ENCODE peak calls at places on chromosomes 12 and 14, in ten cellular contexts. One of them, this sample, is unnamed.

GRCh38 chr14:92026548-92027190 is 13.2 kb downstream of the TRIP11 start:
- DNase-seq in HT-29: no peak
- DNase-seq in activated CD8-positive, alpha-beta memory T cell treated with anti-CD3 and anti-CD28 coated beads, Interleukin-2, amount 10 ng/mL, durations not matched to agents 7 days and 5 days: no peak
- DNase-seq in posterior vena cava: no peak
- DNase-seq in progenitor cell of endocrine pancreas: no peak
- DNase-seq in fibroblast of lung: no peak
- DNase-seq in astrocyte of the spinal cord: no peak
- DNase-seq in left cardiac atrium: no peak
- DNase-seq in HEK293T: no peak
- DNase-seq in HL-60: no peak
- DNase-seq in this sample: no peak

GRCh38 chr12:96141216-96141944 is 52.8 kb upstream of the ELK3 start:
- DNase-seq in HT-29: no peak
- DNase-seq in activated CD8-positive, alpha-beta memory T cell treated with anti-CD3 and anti-CD28 coated beads, Interleukin-2, amount 10 ng/mL, durations not matched to agents 7 days and 5 days: no peak
- DNase-seq in posterior vena cava: no peak
- DNase-seq in progenitor cell of endocrine pancreas: no peak
- DNase-seq in fibroblast of lung: peak; percentile 61
- DNase-seq in astrocyte of the spinal cord: peak; percentile 61
- DNase-seq in left cardiac atrium: peak; percentile 46
- DNase-seq in HEK293T: no peak
- DNase-seq in HL-60: no peak
- DNase-seq in this sample: peak; percentile 89

GRCh38 chr14:83164016-83164415 is 1630.4 kb upstream of the SEL1L start:
- DNase-seq in HT-29: no peak
- DNase-seq in activated CD8-positive, alpha-beta memory T cell treated with anti-CD3 and anti-CD28 coated beads, Interleukin-2, amount 10 ng/mL, durations not matched to agents 7 days and 5 days: no peak
- DNase-seq in posterior vena cava: no peak
- DNase-seq in progenitor cell of endocrine pancreas: no peak
- DNase-seq in fibroblast of lung: peak; percentile 76
- DNase-seq in astrocyte of the spinal cord: peak; percentile 69
- DNase-seq in left cardiac atrium: no peak
- DNase-seq in HEK293T: no peak
- DNase-seq in HL-60: no peak
- DNase-seq in this sample: no peak

GRCh38 chr12:10153271-10154144 is 18.4 kb downstream of the OLR1 start:
- DNase-seq in HT-29: peak; percentile 52
- DNase-seq in activated CD8-positive, alpha-beta memory T cell treated with anti-CD3 and anti-CD28 coated beads, Interleukin-2, amount 10 ng/mL, durations not matched to agents 7 days and 5 days: peak; percentile 75
- DNase-seq in posterior vena cava: peak; percentile 92
- DNase-seq in progenitor cell of endocrine pancreas: peak; percentile 71
- DNase-seq in fibroblast of lung: peak; percentile 81
- DNase-seq in astrocyte of the spinal cord: peak; percentile 75
- DNase-seq in left cardiac atrium: peak; percentile 72
- DNase-seq in HEK293T: peak; percentile 79
- DNase-seq in HL-60: no peak
- DNase-seq in this sample: peak; percentile 81

GRCh38 chr14:80850197-80850814 is 91.2 kb downstream of the CEP128 start:
- DNase-seq in HT-29: peak; percentile 66
- DNase-seq in activated CD8-positive, alpha-beta memory T cell treated with anti-CD3 and anti-CD28 coated beads, Interleukin-2, amount 10 ng/mL, durations not matched to agents 7 days and 5 days: no peak
- DNase-seq in posterior vena cava: no peak
- DNase-seq in progenitor cell of endocrine pancreas: no peak
- DNase-seq in fibroblast of lung: peak; percentile 76
- DNase-seq in astrocyte of the spinal cord: peak; percentile 61
- DNase-seq in left cardiac atrium: no peak
- DNase-seq in HEK293T: no peak
- DNase-seq in HL-60: no peak
- DNase-seq in this sample: peak; percentile 63

GRCh38 chr14:90720336-90720735 is 95.9 kb downstream of the TTC7B start:
- DNase-seq in HT-29: no peak
- DNase-seq in activated CD8-positive, alpha-beta memory T cell treated with anti-CD3 and anti-CD28 coated beads, Interleukin-2, amount 10 ng/mL, durations not matched to agents 7 days and 5 days: no peak
- DNase-seq in posterior vena cava: no peak
- DNase-seq in progenitor cell of endocrine pancreas: no peak
- DNase-seq in fibroblast of lung: no peak
- DNase-seq in astrocyte of the spinal cord: no peak
- DNase-seq in left cardiac atrium: no peak
- DNase-seq in HEK293T: no peak
- DNase-seq in HL-60: no peak
- DNase-seq in this sample: no peak

GRCh38 chr12:47082283-47082962 is 2.7 kb upstream of the AMIGO2 start:
- DNase-seq in HT-29: no peak
- DNase-seq in activated CD8-positive, alpha-beta memory T cell treated with anti-CD3 and anti-CD28 coated beads, Interleukin-2, amount 10 ng/mL, durations not matched to agents 7 days and 5 days: no peak
- DNase-seq in posterior vena cava: no peak
- DNase-seq in progenitor cell of endocrine pancreas: no peak
- DNase-seq in fibroblast of lung: no peak
- DNase-seq in astrocyte of the spinal cord: no peak
- DNase-seq in left cardiac atrium: no peak
- DNase-seq in HEK293T: no peak
- DNase-seq in HL-60: no peak
- DNase-seq in this sample: no peak

GRCh38 chr14:81323621-81324400 is 76.3 kb downstream of the STON2 start:
- DNase-seq in HT-29: peak; percentile 51
- DNase-seq in activated CD8-positive, alpha-beta memory T cell treated with anti-CD3 and anti-CD28 coated beads, Interleukin-2, amount 10 ng/mL, durations not matched to agents 7 days and 5 days: no peak
- DNase-seq in posterior vena cava: no peak
- DNase-seq in progenitor cell of endocrine pancreas: peak; percentile 20
- DNase-seq in fibroblast of lung: no peak
- DNase-seq in astrocyte of the spinal cord: peak; percentile 23
- DNase-seq in left cardiac atrium: no peak
- DNase-seq in HEK293T: peak; percentile 58
- DNase-seq in HL-60: no peak
- DNase-seq in this sample: no peak

GRCh38 chr12:19066471-19067001 is 63.0 kb upstream of the PLEKHA5 start:
- DNase-seq in HT-29: peak; percentile 56
- DNase-seq in activated CD8-positive, alpha-beta memory T cell treated with anti-CD3 and anti-CD28 coated beads, Interleukin-2, amount 10 ng/mL, durations not matched to agents 7 days and 5 days: no peak
- DNase-seq in posterior vena cava: no peak
- DNase-seq in progenitor cell of endocrine pancreas: no peak
- DNase-seq in fibroblast of lung: no peak
- DNase-seq in astrocyte of the spinal cord: no peak
- DNase-seq in left cardiac atrium: no peak
- DNase-seq in HEK293T: no peak
- DNase-seq in HL-60: no peak
- DNase-seq in this sample: no peak

GRCh38 chr12:4045433-4045760 is 172.2 kb upstream of the PARP11 start:
- DNase-seq in HT-29: no peak
- DNase-seq in activated CD8-positive, alpha-beta memory T cell treated with anti-CD3 and anti-CD28 coated beads, Interleukin-2, amount 10 ng/mL, durations not matched to agents 7 days and 5 days: peak; percentile 4
- DNase-seq in posterior vena cava: no peak
- DNase-seq in progenitor cell of endocrine pancreas: no peak
- DNase-seq in fibroblast of lung: no peak
- DNase-seq in astrocyte of the spinal cord: no peak
- DNase-seq in left cardiac atrium: no peak
- DNase-seq in HEK293T: no peak
- DNase-seq in HL-60: no peak
- DNase-seq in this sample: no peak

GRCh38 chr12:25689996-25690501 is 137.0 kb upstream of the LMNTD1 start:
- DNase-seq in HT-29: peak; percentile 26
- DNase-seq in activated CD8-positive, alpha-beta memory T cell treated with anti-CD3 and anti-CD28 coated beads, Interleukin-2, amount 10 ng/mL, durations not matched to agents 7 days and 5 days: no peak
- DNase-seq in posterior vena cava: peak; percentile 77
- DNase-seq in progenitor cell of endocrine pancreas: no peak
- DNase-seq in fibroblast of lung: no peak
- DNase-seq in astrocyte of the spinal cord: no peak
- DNase-seq in left cardiac atrium: peak; percentile 67
- DNase-seq in HEK293T: no peak
- DNase-seq in HL-60: no peak
- DNase-seq in this sample: peak; percentile 58

GRCh38 chr12:22443379-22444316 is 100.7 kb downstream of the C2CD5 start:
- DNase-seq in HT-29: peak; percentile 91
- DNase-seq in activated CD8-positive, alpha-beta memory T cell treated with anti-CD3 and anti-CD28 coated beads, Interleukin-2, amount 10 ng/mL, durations not matched to agents 7 days and 5 days: peak; percentile 70
- DNase-seq in posterior vena cava: peak; percentile 66
- DNase-seq in progenitor cell of endocrine pancreas: peak; percentile 66
- DNase-seq in fibroblast of lung: peak; percentile 83
- DNase-seq in astrocyte of the spinal cord: peak; percentile 79
- DNase-seq in left cardiac atrium: peak; percentile 50
- DNase-seq in HEK293T: peak; percentile 78
- DNase-seq in HL-60: peak; percentile 39
- DNase-seq in this sample: peak; percentile 67

GRCh38 chr12:117590999-117591398 is 229.6 kb upstream of the NOS1 start:
- DNase-seq in HT-29: no peak
- DNase-seq in activated CD8-positive, alpha-beta memory T cell treated with anti-CD3 and anti-CD28 coated beads, Interleukin-2, amount 10 ng/mL, durations not matched to agents 7 days and 5 days: no peak
- DNase-seq in posterior vena cava: no peak
- DNase-seq in progenitor cell of endocrine pancreas: no peak
- DNase-seq in fibroblast of lung: no peak
- DNase-seq in astrocyte of the spinal cord: no peak
- DNase-seq in left cardiac atrium: no peak
- DNase-seq in HEK293T: no peak
- DNase-seq in HL-60: no peak
- DNase-seq in this sample: no peak

GRCh38 chr12:10873374-10873773 is 10.7 kb downstream of the PRH1 start:
- DNase-seq in HT-29: no peak
- DNase-seq in activated CD8-positive, alpha-beta memory T cell treated with anti-CD3 and anti-CD28 coated beads, Interleukin-2, amount 10 ng/mL, durations not matched to agents 7 days and 5 days: no peak
- DNase-seq in posterior vena cava: no peak
- DNase-seq in progenitor cell of endocrine pancreas: no peak
- DNase-seq in fibroblast of lung: peak; percentile 28
- DNase-seq in astrocyte of the spinal cord: peak; percentile 42
- DNase-seq in left cardiac atrium: no peak
- DNase-seq in HEK293T: no peak
- DNase-seq in HL-60: no peak
- DNase-seq in this sample: peak; percentile 42

GRCh38 chr12:4044736-4045432 is 171.7 kb upstream of the PARP11 start:
- DNase-seq in HT-29: no peak
- DNase-seq in activated CD8-positive, alpha-beta memory T cell treated with anti-CD3 and anti-CD28 coated beads, Interleukin-2, amount 10 ng/mL, durations not matched to agents 7 days and 5 days: peak; percentile 32
- DNase-seq in posterior vena cava: no peak
- DNase-seq in progenitor cell of endocrine pancreas: no peak
- DNase-seq in fibroblast of lung: no peak
- DNase-seq in astrocyte of the spinal cord: no peak
- DNase-seq in left cardiac atrium: no peak
- DNase-seq in HEK293T: no peak
- DNase-seq in HL-60: no peak
- DNase-seq in this sample: no peak

GRCh38 chr12:47071241-47071852 is 8.1 kb upstream of the PCED1B start:
- DNase-seq in HT-29: peak; percentile 66
- DNase-seq in activated CD8-positive, alpha-beta memory T cell treated with anti-CD3 and anti-CD28 coated beads, Interleukin-2, amount 10 ng/mL, durations not matched to agents 7 days and 5 days: no peak
- DNase-seq in posterior vena cava: no peak
- DNase-seq in progenitor cell of endocrine pancreas: no peak
- DNase-seq in fibroblast of lung: no peak
- DNase-seq in astrocyte of the spinal cord: no peak
- DNase-seq in left cardiac atrium: no peak
- DNase-seq in HEK293T: peak; percentile 48
- DNase-seq in HL-60: no peak
- DNase-seq in this sample: no peak

GRCh38 chr14:48805315-48805714 is 780.9 kb downstream of the RPS29 start:
- DNase-seq in HT-29: no peak
- DNase-seq in activated CD8-positive, alpha-beta memory T cell treated with anti-CD3 and anti-CD28 coated beads, Interleukin-2, amount 10 ng/mL, durations not matched to agents 7 days and 5 days: no peak
- DNase-seq in posterior vena cava: no peak
- DNase-seq in progenitor cell of endocrine pancreas: no peak
- DNase-seq in fibroblast of lung: no peak
- DNase-seq in astrocyte of the spinal cord: no peak
- DNase-seq in left cardiac atrium: no peak
- DNase-seq in HEK293T: peak; percentile 21
- DNase-seq in HL-60: no peak
- DNase-seq in this sample: no peak

GRCh38 chr12:42459336-42459847 is 130.2 kb downstream of the PRICKLE1 start:
- DNase-seq in HT-29: no peak
- DNase-seq in activated CD8-positive, alpha-beta memory T cell treated with anti-CD3 and anti-CD28 coated beads, Interleukin-2, amount 10 ng/mL, durations not matched to agents 7 days and 5 days: no peak
- DNase-seq in posterior vena cava: no peak
- DNase-seq in progenitor cell of endocrine pancreas: no peak
- DNase-seq in fibroblast of lung: no peak
- DNase-seq in astrocyte of the spinal cord: no peak
- DNase-seq in left cardiac atrium: no peak
- DNase-seq in HEK293T: no peak
- DNase-seq in HL-60: no peak
- DNase-seq in this sample: no peak

GRCh38 chr14:49173765-49174373 is 412.3 kb downstream of the RPS29 start:
- DNase-seq in HT-29: peak; percentile 75
- DNase-seq in activated CD8-positive, alpha-beta memory T cell treated with anti-CD3 and anti-CD28 coated beads, Interleukin-2, amount 10 ng/mL, durations not matched to agents 7 days and 5 days: peak; percentile 60
- DNase-seq in posterior vena cava: no peak
- DNase-seq in progenitor cell of endocrine pancreas: peak; percentile 58
- DNase-seq in fibroblast of lung: peak; percentile 79
- DNase-seq in astrocyte of the spinal cord: peak; percentile 66
- DNase-seq in left cardiac atrium: peak; percentile 29
- DNase-seq in HEK293T: peak; percentile 66
- DNase-seq in HL-60: peak; percentile 28
- DNase-seq in this sample: peak; percentile 55

GRCh38 chr12:48390026-48390425 is 39.3 kb upstream of the ZNF641 start:
- DNase-seq in HT-29: no peak
- DNase-seq in activated CD8-positive, alpha-beta memory T cell treated with anti-CD3 and anti-CD28 coated beads, Interleukin-2, amount 10 ng/mL, durations not matched to agents 7 days and 5 days: no peak
- DNase-seq in posterior vena cava: no peak
- DNase-seq in progenitor cell of endocrine pancreas: no peak
- DNase-seq in fibroblast of lung: no peak
- DNase-seq in astrocyte of the spinal cord: no peak
- DNase-seq in left cardiac atrium: no peak
- DNase-seq in HEK293T: no peak
- DNase-seq in HL-60: no peak
- DNase-seq in this sample: no peak

GRCh38 chr12:65894624-65895023 is 70.3 kb downstream of the HMGA2 start:
- DNase-seq in HT-29: peak; percentile 36
- DNase-seq in activated CD8-positive, alpha-beta memory T cell treated with anti-CD3 and anti-CD28 coated beads, Interleukin-2, amount 10 ng/mL, durations not matched to agents 7 days and 5 days: no peak
- DNase-seq in posterior vena cava: no peak
- DNase-seq in progenitor cell of endocrine pancreas: no peak
- DNase-seq in fibroblast of lung: no peak
- DNase-seq in astrocyte of the spinal cord: no peak
- DNase-seq in left cardiac atrium: no peak
- DNase-seq in HEK293T: no peak
- DNase-seq in HL-60: no peak
- DNase-seq in this sample: no peak

GRCh38 chr12:57213068-57213715 is 3.4 kb upstream of the NXPH4 start:
- DNase-seq in HT-29: peak; percentile 89
- DNase-seq in activated CD8-positive, alpha-beta memory T cell treated with anti-CD3 and anti-CD28 coated beads, Interleukin-2, amount 10 ng/mL, durations not matched to agents 7 days and 5 days: peak; percentile 89
- DNase-seq in posterior vena cava: peak; percentile 97
- DNase-seq in progenitor cell of endocrine pancreas: peak; percentile 80
- DNase-seq in fibroblast of lung: peak; percentile 86
- DNase-seq in astrocyte of the spinal cord: peak; percentile 81
- DNase-seq in left cardiac atrium: peak; percentile 88
- DNase-seq in HEK293T: peak; percentile 88
- DNase-seq in HL-60: peak; percentile 84
- DNase-seq in this sample: peak; percentile 82

GRCh38 chr12:114209852-114210251 is 196.1 kb downstream of the TBX5 start:
- DNase-seq in HT-29: no peak
- DNase-seq in activated CD8-positive, alpha-beta memory T cell treated with anti-CD3 and anti-CD28 coated beads, Interleukin-2, amount 10 ng/mL, durations not matched to agents 7 days and 5 days: no peak
- DNase-seq in posterior vena cava: no peak
- DNase-seq in progenitor cell of endocrine pancreas: no peak
- DNase-seq in fibroblast of lung: no peak
- DNase-seq in astrocyte of the spinal cord: no peak
- DNase-seq in left cardiac atrium: no peak
- DNase-seq in HEK293T: no peak
- DNase-seq in HL-60: no peak
- DNase-seq in this sample: no peak

GRCh38 chr14:89563503-89563902 is 146.5 kb upstream of the FOXN3 start:
- DNase-seq in HT-29: no peak
- DNase-seq in activated CD8-positive, alpha-beta memory T cell treated with anti-CD3 and anti-CD28 coated beads, Interleukin-2, amount 10 ng/mL, durations not matched to agents 7 days and 5 days: no peak
- DNase-seq in posterior vena cava: no peak
- DNase-seq in progenitor cell of endocrine pancreas: no peak
- DNase-seq in fibroblast of lung: no peak
- DNase-seq in astrocyte of the spinal cord: no peak
- DNase-seq in left cardiac atrium: no peak
- DNase-seq in HEK293T: no peak
- DNase-seq in HL-60: no peak
- DNase-seq in this sample: no peak

GRCh38 chr14:95300697-95301526 is 18.8 kb downstream of the CLMN start:
- DNase-seq in HT-29: no peak
- DNase-seq in activated CD8-positive, alpha-beta memory T cell treated with anti-CD3 and anti-CD28 coated beads, Interleukin-2, amount 10 ng/mL, durations not matched to agents 7 days and 5 days: no peak
- DNase-seq in posterior vena cava: no peak
- DNase-seq in progenitor cell of endocrine pancreas: no peak
- DNase-seq in fibroblast of lung: no peak
- DNase-seq in astrocyte of the spinal cord: no peak
- DNase-seq in left cardiac atrium: no peak
- DNase-seq in HEK293T: no peak
- DNase-seq in HL-60: no peak
- DNase-seq in this sample: no peak

GRCh38 chr12:56337753-56338221 is 897 bp upstream of the IL23A start:
- DNase-seq in HT-29: no peak
- DNase-seq in activated CD8-positive, alpha-beta memory T cell treated with anti-CD3 and anti-CD28 coated beads, Interleukin-2, amount 10 ng/mL, durations not matched to agents 7 days and 5 days: no peak
- DNase-seq in posterior vena cava: no peak
- DNase-seq in progenitor cell of endocrine pancreas: no peak
- DNase-seq in fibroblast of lung: no peak
- DNase-seq in astrocyte of the spinal cord: no peak
- DNase-seq in left cardiac atrium: no peak
- DNase-seq in HEK293T: no peak
- DNase-seq in HL-60: peak; percentile 73
- DNase-seq in this sample: no peak

GRCh38 chr12:50725011-50725899 is 38.6 kb upstream of the ATF1 start:
- DNase-seq in HT-29: no peak
- DNase-seq in activated CD8-positive, alpha-beta memory T cell treated with anti-CD3 and anti-CD28 coated beads, Interleukin-2, amount 10 ng/mL, durations not matched to agents 7 days and 5 days: no peak
- DNase-seq in posterior vena cava: no peak
- DNase-seq in progenitor cell of endocrine pancreas: no peak
- DNase-seq in fibroblast of lung: peak; percentile 39
- DNase-seq in astrocyte of the spinal cord: peak; percentile 55
- DNase-seq in left cardiac atrium: no peak
- DNase-seq in HEK293T: no peak
- DNase-seq in HL-60: no peak
- DNase-seq in this sample: no peak

GRCh38 chr12:111314949-111315539 is 53.9 kb downstream of the PHETA1 start:
- DNase-seq in HT-29: no peak
- DNase-seq in activated CD8-positive, alpha-beta memory T cell treated with anti-CD3 and anti-CD28 coated beads, Interleukin-2, amount 10 ng/mL, durations not matched to agents 7 days and 5 days: no peak
- DNase-seq in posterior vena cava: no peak
- DNase-seq in progenitor cell of endocrine pancreas: no peak
- DNase-seq in fibroblast of lung: no peak
- DNase-seq in astrocyte of the spinal cord: no peak
- DNase-seq in left cardiac atrium: no peak
- DNase-seq in HEK293T: no peak
- DNase-seq in HL-60: no peak
- DNase-seq in this sample: peak; percentile 56

This sample was measured in endothelial cell of umbilical vein.